ENCODE peak calls at places on chromosomes 6 and 20, in eight cellular contexts. X is H9, D is glutamatergic neuron, O is breast epithelium, V is sigmoid colon, W is psoas muscle, J is GM12864, L is neural crest cell. M is an unnamed sample.
A peak's percentile ranks its signal among the peaks of the same experiment; 100 is the strongest.

GRCh38 chr6:163455553-163455952 is 41.0 kb downstream of the QKI start:
- DNase-seq in V (no peak), L (no peak), W (no peak), J (no peak), O (no peak), X (no peak), D (no peak), M (no peak)

GRCh38 chr6:39130691-39131090 is 15.7 kb upstream of the SAYSD1 start:
- DNase-seq in L (no peak), V (no peak), W (no peak), J (no peak), D (no peak), O (no peak), X (no peak), M (no peak)

GRCh38 chr6:37131104-37131959 is 38.6 kb upstream of the PIM1 start:
- DNase-seq in V (peak; percentile 97), L (peak; percentile 32), X (no peak), W (peak; percentile 82), O (no peak), J (no peak), D (no peak), M (no peak)

GRCh38 chr6:159107451-159108260 is 61.5 kb upstream of the FNDC1 start:
- DNase-seq in L (no peak), X (no peak), J (peak; percentile 44), D (no peak), W (no peak), O (no peak), V (no peak), M (no peak)

GRCh38 chr20:44532981-44533331 is 11.1 kb upstream of the SERINC3 start:
- DNase-seq in J (no peak), X (no peak), O (no peak), L (no peak), V (no peak), W (no peak), D (no peak), M (no peak)

GRCh38 chr6:4128748-4129147 is 6.6 kb downstream of the ECI2 start:
- DNase-seq in V (no peak), D (no peak), X (no peak), W (no peak), J (no peak), O (no peak), L (no peak), M (no peak)

GRCh38 chr20:62980970-62981369 is 25.8 kb downstream of the BHLHE23 start:
- DNase-seq in J (no peak), W (no peak), D (peak; percentile 59), X (peak; percentile 51), L (peak; percentile 59), V (no peak), O (no peak), M (no peak)

GRCh38 chr6:6841571-6841970 is 253.1 kb downstream of the LY86 start:
- DNase-seq in W (no peak), X (no peak), L (no peak), V (no peak), O (no peak), J (no peak), D (no peak), M (no peak)

GRCh38 chr6:106629103-106629858 is at the start of the genes QRSL1 and RTN4IP1:
- DNase-seq in D (peak; percentile 87), W (peak; percentile 80), O (peak; percentile 83), L (peak; percentile 76), J (peak; percentile 89), X (peak; percentile 92), V (peak; percentile 91), M (peak; percentile 88)

GRCh38 chr6:15259766-15260098 is 13.9 kb downstream of the JARID2 start:
- DNase-seq in J (no peak), V (no peak), D (no peak), O (no peak), W (no peak), L (no peak), X (no peak), M (no peak)

GRCh38 chr6:155174576-155175174 is 89.1 kb upstream of the CLDN20 start:
- DNase-seq in X (peak; percentile 84), D (peak; percentile 43), V (peak; percentile 69), W (no peak), J (peak; percentile 77), L (peak; percentile 48), O (no peak), M (peak; percentile 56)

GRCh38 chr20:24402234-24402633 is 67.2 kb upstream of the SYNDIG1 start:
- DNase-seq in X (peak; percentile 6), D (no peak), L (no peak), J (no peak), O (no peak), V (no peak), W (no peak), M (no peak)

GRCh38 chr6:97177905-97178304 is 105.1 kb downstream of the MMS22L start:
- DNase-seq in D (no peak), W (no peak), O (no peak), X (no peak), V (no peak), L (no peak), J (no peak), M (no peak)

GRCh38 chr6:111774346-111774703 is 98.9 kb downstream of the FYN start:
- DNase-seq in L (no peak), O (no peak), J (no peak), V (no peak), X (no peak), D (no peak), W (no peak), M (no peak)

GRCh38 chr6:92011681-92012245 is 1407.6 kb downstream of the EPHA7 start:
- DNase-seq in L (no peak), J (no peak), D (no peak), X (no peak), W (no peak), O (no peak), V (no peak), M (no peak)

GRCh38 chr6:134667106-134667505 is 282.8 kb downstream of the ALDH8A1 start:
- DNase-seq in W (no peak), X (no peak), L (no peak), O (no peak), D (no peak), J (no peak), V (no peak), M (no peak)

GRCh38 chr6:33217681-33218080 is 9.4 kb downstream of the RING1 start:
- DNase-seq in V (peak; percentile 38), D (no peak), O (no peak), L (no peak), X (no peak), J (no peak), W (no peak), M (no peak)

GRCh38 chr6:119077643-119078448 is 618 bp downstream of the FAM184A start:
- DNase-seq in O (peak; percentile 57), W (no peak), V (peak; percentile 71), D (peak; percentile 49), X (peak; percentile 78), J (no peak), L (peak; percentile 7), M (no peak)

GRCh38 chr6:119076173-119076965 is 2.1 kb downstream of the FAM184A start:
- DNase-seq in V (no peak), D (no peak), L (no peak), J (no peak), O (no peak), X (no peak), W (no peak), M (no peak)

GRCh38 chr6:119076966-119077642 is 1.4 kb downstream of the FAM184A start:
- DNase-seq in J (no peak), X (no peak), D (no peak), L (no peak), W (no peak), O (no peak), V (no peak), M (no peak)

GRCh38 chr6:119079288-119079809 is 885 bp upstream of the FAM184A start:
- DNase-seq in O (no peak), J (no peak), W (no peak), D (no peak), V (no peak), X (no peak), L (no peak), M (no peak)

DNA sequence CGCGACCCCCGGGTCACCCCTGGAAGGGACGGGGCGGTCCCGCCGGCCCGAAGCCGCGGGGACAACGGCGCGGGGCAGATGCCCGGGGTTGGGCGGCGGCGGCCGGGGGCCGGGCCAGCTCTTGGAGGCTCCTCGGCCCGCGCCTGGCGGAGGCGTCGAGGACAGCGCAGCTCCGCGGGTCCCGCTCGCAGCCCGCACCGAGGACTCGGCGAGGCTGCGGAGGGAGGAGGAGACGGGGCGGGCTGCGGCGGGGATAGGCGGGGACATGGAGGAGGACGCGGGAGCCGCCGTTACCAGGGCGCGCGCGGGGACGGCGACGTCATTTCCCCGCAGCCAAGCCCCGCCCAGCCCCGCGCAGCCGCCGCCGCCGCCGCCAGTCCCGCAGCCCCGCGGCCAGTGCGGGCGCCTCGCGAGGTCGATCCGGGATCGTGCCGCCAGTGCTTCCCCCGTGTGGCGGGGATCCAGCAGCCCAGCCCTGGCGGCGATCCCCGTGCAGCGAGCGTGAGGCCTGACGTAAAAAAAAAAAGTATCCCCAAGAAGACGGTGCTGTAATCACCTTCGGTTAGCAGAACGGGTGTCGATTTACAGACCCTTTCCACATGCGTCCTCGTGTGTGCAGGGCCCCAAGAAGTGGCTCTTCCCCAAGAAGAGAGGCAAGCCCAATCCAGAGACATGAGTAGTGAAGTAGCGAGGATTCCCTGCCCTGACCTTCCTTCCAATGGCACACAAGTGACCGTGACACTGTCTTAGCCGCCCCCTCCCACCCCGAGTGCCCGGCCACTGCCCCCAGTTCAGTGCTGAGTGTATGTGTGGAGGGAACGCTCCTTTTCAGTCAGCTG is at the start of gene FAM184A:
- DNase-seq in D (peak; percentile 91), O (peak; percentile 70), J (no peak), L (peak; percentile 67), X (peak; percentile 72), V (peak; percentile 82), W (peak; percentile 65), M (peak; percentile 39)
- TF ChIP-seq CTCF in D (peak; percentile 23), O (no peak), J (peak; percentile 42), L (peak; percentile 66), X (peak; percentile 62), V (peak; percentile 28), W (peak; percentile 10), M (peak; percentile 26)

GRCh38 chr6:32153252-32153834 is 598 bp upstream of the PPT2 start:
- DNase-seq in V (peak; percentile 78), O (no peak), X (peak; percentile 82), J (no peak), D (peak; percentile 55), W (peak; percentile 34), L (peak; percentile 32), M (peak; percentile 22)
- TF ChIP-seq CTCF in V (no peak), O (no peak), X (peak; percentile 43), J (no peak), D (no peak), W (peak; percentile 13), L (peak; percentile 47), M (no peak)

GRCh38 chr6:49607391-49607982 is 29.2 kb downstream of the RHAG start:
- DNase-seq in O (no peak), L (no peak), V (no peak), J (no peak), X (no peak), W (no peak), D (no peak), M (no peak)
- TF ChIP-seq CTCF in O (no peak), L (no peak), V (no peak), J (no peak), X (peak; percentile 41), W (no peak), D (peak; percentile 54), M (no peak)

DNA sequence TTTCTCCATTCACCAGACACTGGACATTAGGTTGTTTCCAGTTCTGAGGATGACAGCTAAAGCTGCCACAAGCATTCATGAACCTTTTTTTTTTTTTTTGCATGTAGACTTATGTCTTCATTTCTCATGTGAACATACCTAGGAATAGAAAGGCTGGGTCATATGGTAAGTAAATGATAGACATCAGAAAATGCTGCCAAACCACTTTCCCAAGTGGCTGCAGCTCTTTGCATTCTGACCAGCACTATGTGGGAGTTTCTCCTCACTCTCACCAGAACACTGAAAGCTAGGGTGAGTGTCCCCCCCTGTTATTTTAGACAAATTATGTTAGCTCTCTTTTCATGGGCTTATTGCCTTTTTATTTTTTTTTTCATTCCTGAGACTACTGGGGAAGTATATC is 197.5 kb downstream of the OTOR start:
- DNase-seq in W (no peak), V (no peak), D (no peak), J (no peak), X (no peak), L (no peak), O (no peak), M (no peak)
- TF ChIP-seq CTCF in W (no peak), V (no peak), D (no peak), J (no peak), X (no peak), L (no peak), O (no peak), M (no peak)

M was measured in D721Med.